ENCODE peak calls at places on chromosomes 5 and 9, in eight cellular contexts. G is SW 1271; D is H9; M is fibroblast of lung; R is adrenal gland; Z is activated naive CD8-positive, alpha-beta T cell treated with anti-CD3 and anti-CD28 coated beads, Interleukin-2, amount 50 U/mL, for 24 hours; J is stimulated activated CD8-positive, alpha-beta memory T cell treated with anti-CD3 and anti-CD28 coated beads, Interleukin-2, amount 100 ng/mL, for 1 hour; F is activated CD4-positive, alpha-beta memory T cell treated with anti-CD3 and anti-CD28 coated beads, Interleukin-2, amount 10 ng/mL, durations not matched to agents 7 days and 5 days. X is an unnamed sample.

GRCh38 chr9:113636165-113636564 is 172.6 kb downstream of the RGS3 start:
- DNase-seq in G (no peak), D (no peak), M (no peak), R (no peak), Z (no peak), J (no peak), F (no peak), X (no peak)

GRCh38 chr9:135088979-135089847 is 1.7 kb downstream of the OLFM1 start:
- DNase-seq in G (no peak), D (no peak), M (no peak), R (no peak), Z (no peak), J (no peak), F (no peak), X (no peak)

GRCh38 chr9:10228082-10228481 is 384.7 kb downstream of the PTPRD start:
- DNase-seq in G (no peak), D (no peak), M (no peak), R (no peak), Z (no peak), J (no peak), F (no peak), X (no peak)

GRCh38 chr9:100308965-100309564 is 43.7 kb downstream of the TEX10 start:
- DNase-seq in G (no peak), D (no peak), M (peak), R (no peak), Z (no peak), J (no peak), F (no peak), X (no peak)

GRCh38 chr5:170565077-170565476 is 61.3 kb downstream of the KCNIP1 start:
- DNase-seq in G (no peak), D (no peak), M (no peak), R (no peak), Z (no peak), J (no peak), F (no peak), X (no peak)

GRCh38 chr9:110932883-110933282 is 105.4 kb downstream of the LPAR1 start:
- DNase-seq in G (no peak), D (no peak), M (peak), R (no peak), Z (no peak), J (no peak), F (no peak), X (no peak)

GRCh38 chr5:136655429-136655828 is 290.1 kb upstream of the TRPC7 start:
- DNase-seq in G (no peak), D (no peak), M (peak), R (no peak), Z (no peak), J (no peak), F (no peak), X (no peak)

GRCh38 chr5:65156933-65157332 is 324.8 kb downstream of the ADAMTS6 start:
- DNase-seq in G (no peak), D (no peak), M (no peak), R (no peak), Z (no peak), J (no peak), F (no peak), X (no peak)

GRCh38 chr5:154367101-154367500 is 78.7 kb upstream of the SAP30L start:
- DNase-seq in G (no peak), D (no peak), M (peak), R (no peak), Z (no peak), J (no peak), F (no peak), X (no peak)

GRCh38 chr9:35313911-35314310 is 152.1 kb downstream of the UNC13B start:
- DNase-seq in G (no peak), D (no peak), M (peak), R (no peak), Z (no peak), J (no peak), F (no peak), X (no peak)

GRCh38 chr5:177429248-177430045 is 3.0 kb downstream of the GRK6 start:
- DNase-seq in G (no peak), D (no peak), M (no peak), R (peak), Z (peak), J (peak), F (peak), X (peak)

GRCh38 chr5:55176176-55176818 is 3.3 kb upstream of the CDC20B start:
- DNase-seq in G (no peak), D (peak), M (no peak), R (no peak), Z (peak), J (no peak), F (peak), X (peak)

GRCh38 chr9:101737165-101737704 is 1.2 kb downstream of the GRIN3A start:
- DNase-seq in G (no peak), D (no peak), M (no peak), R (no peak), Z (no peak), J (no peak), F (no peak), X (no peak)

GRCh38 chr9:97689401-97689800 is 7.7 kb downstream of the XPA start:
- DNase-seq in G (peak), D (no peak), M (peak), R (no peak), Z (no peak), J (no peak), F (no peak), X (no peak)